ENCODE peak calls at places on chromosomes 13 and 19, in five cellular contexts. J is HFFc6; N is AG10803; L is CD8-positive, alpha-beta T cell; I is AG09309. H is an unnamed sample.

GRCh38 chr13:46489586-46490023 is 63.4 kb upstream of the LRCH1 start:
- DNase-seq in L (no peak), J (peak), N (peak), I (peak), H (no peak)

GRCh38 chr19:47013041-47013517 is 6.6 kb upstream of the NPAS1 start:
- DNase-seq in J (peak), L (peak), N (peak), I (peak), H (peak)

GRCh38 chr13:112983428-112984196 is 14.6 kb downstream of the MCF2L start:
- DNase-seq in J (no peak), N (no peak), I (no peak), L (no peak), H (no peak)

GRCh38 chr19:8526345-8527062 is 12.5 kb upstream of the ZNF414 start:
- DNase-seq in J (peak), I (no peak), L (no peak), N (peak), H (peak)

GRCh38 chr19:10450853-10451609 is 30.7 kb downstream of the PDE4A start:
- DNase-seq in L (no peak), I (no peak), N (no peak), J (no peak), H (no peak)

GRCh38 chr19:58279042-58279924 is 528 bp downstream of the ZNF8 start:
- DNase-seq in I (peak), N (peak), J (peak), L (peak), H (peak)

GRCh38 chr19:56142087-56142787 is 1.1 kb downstream of the ZNF444 start:
- DNase-seq in L (no peak), N (no peak), I (no peak), J (no peak), H (peak)

GRCh38 chr13:73216381-73216831 is 157.6 kb downstream of the KLF5 start:
- DNase-seq in I (peak), N (peak), J (no peak), L (no peak), H (no peak)

DNA sequence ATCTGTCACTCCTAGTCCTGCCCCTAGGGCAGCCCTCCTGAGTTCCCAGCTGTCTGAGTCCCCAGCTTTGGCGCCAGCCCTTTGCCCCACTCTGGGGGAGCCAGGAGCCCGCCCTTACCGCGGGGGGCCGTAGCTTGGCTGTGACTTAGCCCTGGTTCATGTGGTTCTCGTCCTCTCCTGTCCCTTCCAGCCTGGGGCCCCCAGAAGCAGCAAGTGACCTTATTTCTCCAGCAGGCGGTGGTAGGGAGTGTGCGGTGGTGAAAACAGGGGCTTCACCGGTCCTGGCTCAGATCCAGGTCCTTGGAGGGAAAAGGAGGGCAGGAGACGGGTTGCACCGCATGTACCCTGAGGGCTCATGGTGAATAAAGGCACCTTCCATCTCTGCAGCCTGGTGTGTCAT is 7.9 kb downstream of the GIPC3 start:
- DNase-seq in I (no peak), J (no peak), L (no peak), N (no peak), H (no peak)
- TF ChIP-seq CTCF in I (no peak), J (peak), L (no peak), N (no peak), H (no peak)

GRCh38 chr19:15454371-15454800 is 4.6 kb upstream of the WIZ start:
- DNase-seq in L (no peak), J (no peak), I (no peak), N (no peak), H (no peak)
- TF ChIP-seq CTCF in L (no peak), J (peak), I (peak), N (peak), H (no peak)

GRCh38 chr19:41172297-41173164 is 20.5 kb upstream of the CYP2S1 start:
- DNase-seq in I (no peak), N (no peak), L (no peak), J (no peak), H (peak)
- TF ChIP-seq CTCF in I (no peak), N (no peak), L (no peak), J (no peak), H (no peak)

GRCh38 chr13:31801088-31801487 is 61.8 kb downstream of the RXFP2 start:
- DNase-seq in J (no peak), I (no peak), N (no peak), L (no peak), H (no peak)

GRCh38 chr13:31794452-31794851 is 55.1 kb downstream of the RXFP2 start:
- DNase-seq in N (peak), I (no peak), J (no peak), L (no peak), H (no peak)

GRCh38 chr13:31793246-31793645 is 53.9 kb downstream of the RXFP2 start:
- DNase-seq in I (peak), L (no peak), N (peak), J (no peak), H (no peak)

GRCh38 chr13:31798189-31798588 is 58.9 kb downstream of the RXFP2 start:
- DNase-seq in L (no peak), N (no peak), I (no peak), J (no peak), H (no peak)

GRCh38 chr13:31797154-31797775 is 57.9 kb downstream of the RXFP2 start:
- DNase-seq in I (no peak), N (peak), L (no peak), J (peak), H (no peak)
- TF ChIP-seq CTCF in I (peak), N (peak), L (no peak), J (peak), H (peak)

DNA sequence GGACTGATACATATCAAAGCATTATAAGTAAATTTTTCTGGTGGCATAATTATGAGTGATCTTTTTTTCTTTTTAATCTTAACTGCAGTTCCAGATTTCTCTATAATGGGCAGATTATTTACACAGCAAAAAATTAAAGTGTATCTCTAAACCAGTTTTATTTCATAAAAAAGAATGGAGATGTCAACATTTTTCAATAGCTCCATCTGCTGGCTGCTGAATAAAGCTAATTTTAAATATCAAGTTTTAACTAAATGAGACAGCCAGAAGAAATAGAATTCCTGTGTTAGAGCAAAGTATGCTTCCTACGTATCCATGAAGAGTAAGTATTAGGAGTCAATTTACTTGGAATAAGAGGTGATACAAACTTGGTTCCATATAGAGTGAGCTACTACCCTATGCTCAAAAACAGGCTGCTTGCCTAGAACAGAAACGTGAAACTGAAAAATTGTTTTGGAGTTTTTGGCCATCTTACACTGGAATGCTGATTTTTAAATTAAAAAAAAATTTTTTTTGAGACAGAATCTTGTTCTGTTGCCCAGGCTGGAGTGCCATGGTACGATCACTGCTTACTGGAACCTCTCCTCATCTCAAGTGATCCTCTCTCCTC is 5.0 kb upstream of the PDS5B start:
- DNase-seq in J (peak), L (no peak), N (peak), I (no peak), H (no peak)
- TF ChIP-seq CTCF in J (peak), L (peak), N (peak), I (peak), H (peak)

GRCh38 chr13:90690458-90691063 is 656.9 kb upstream of the MIR17HG start:
- DNase-seq in I (peak), L (no peak), N (peak), J (peak), H (no peak)
- TF ChIP-seq CTCF in I (no peak), L (no peak), N (no peak), J (no peak), H (no peak)

GRCh38 chr13:39016789-39017188 is 21.1 kb downstream of the PROSER1 start:
- DNase-seq in L (no peak), I (no peak), J (peak), N (peak), H (no peak)

GRCh38 chr13:39016087-39016486 is 21.8 kb downstream of the PROSER1 start:
- DNase-seq in N (no peak), J (no peak), I (no peak), L (no peak), H (no peak)

GRCh38 chr13:39013462-39013861 is 22.8 kb upstream of the STOML3 start:
- DNase-seq in N (no peak), I (no peak), J (no peak), L (no peak), H (no peak)

DNA sequence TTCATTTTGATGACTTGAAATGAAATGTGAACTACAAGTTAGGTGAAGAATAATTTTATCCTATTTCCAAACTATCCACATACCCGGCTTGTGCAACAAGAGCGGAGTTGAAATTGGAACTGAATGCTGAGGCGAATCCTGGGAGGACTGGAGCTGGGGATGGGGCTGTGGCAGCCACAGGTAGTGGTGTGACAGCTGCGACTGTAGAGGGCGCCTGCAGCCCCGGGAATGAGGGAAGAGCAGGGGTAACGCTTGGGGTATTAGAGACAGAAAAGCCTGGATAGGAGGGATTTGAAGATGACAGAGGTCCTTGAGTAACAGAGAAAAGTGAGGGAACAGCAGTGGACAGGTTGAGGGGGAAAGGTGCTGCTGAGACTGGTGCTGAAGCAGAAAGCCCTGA is 22.0 kb upstream of the STOML3 start:
- DNase-seq in N (no peak), I (no peak), J (no peak), L (no peak), H (no peak)
- TF ChIP-seq CTCF in N (no peak), I (no peak), J (peak), L (no peak), H (no peak)

H was measured in upper lobe of right lung.